ENCODE peak calls at places on chromosomes 11 and 22, in six cellular contexts. K is heart right ventricle, W is MM.1S, O is adrenal gland, N is colonic mucosa, D is fibroblast of pulmonary artery. C is an unnamed sample.

GRCh38 chr22:38947321-38948112 is 9.9 kb upstream of the APOBEC3A start:
- DNase-seq in K (no peak), W (no peak), O (no peak), N (no peak), D (no peak), C (no peak)

GRCh38 chr11:85977751-85978160 is 91.1 kb downstream of the PICALM start:
- DNase-seq in K (no peak), W (no peak), O (no peak), N (no peak), D (no peak), C (peak)

GRCh38 chr22:16953206-16954059 is 54.6 kb downstream of the GAB4 start:
- DNase-seq in K (no peak), W (no peak), O (no peak), N (no peak), D (no peak), C (no peak)

GRCh38 chr11:124867700-124868099 is 2.5 kb downstream of the ROBO3 start:
- DNase-seq in K (no peak), W (peak), O (no peak), N (no peak), D (peak), C (peak)

GRCh38 chr22:33781396-33781795 is 138.9 kb downstream of the LARGE1 start:
- DNase-seq in K (peak), W (no peak), O (no peak), N (no peak), D (peak), C (peak)

GRCh38 chr11:75485742-75486141 is 40.0 kb downstream of the GDPD5 start:
- DNase-seq in K (no peak), W (no peak), O (no peak), N (no peak), D (no peak), C (no peak)

GRCh38 chr11:20274031-20274430 is 89.5 kb upstream of the HTATIP2 start:
- DNase-seq in K (no peak), W (peak), O (no peak), N (no peak), D (no peak), C (no peak)

GRCh38 chr11:132785878-132786277 is 746.4 kb downstream of the OPCML start:
- DNase-seq in K (no peak), W (no peak), O (no peak), N (no peak), D (no peak), C (no peak)

GRCh38 chr11:2269601-2270321 is 627 bp downstream of the ASCL2 start:
- DNase-seq in K (peak), W (no peak), O (no peak), N (peak), D (peak), C (peak)

GRCh38 chr11:95994340-95994728 is 70.4 kb upstream of the MTMR2 start:
- DNase-seq in K (no peak), W (no peak), O (no peak), N (no peak), D (no peak), C (no peak)

GRCh38 chr11:118912742-118913410 is 12.8 kb downstream of the BCL9L start:
- DNase-seq in K (no peak), W (no peak), O (peak), N (peak), D (no peak), C (no peak)

DNA sequence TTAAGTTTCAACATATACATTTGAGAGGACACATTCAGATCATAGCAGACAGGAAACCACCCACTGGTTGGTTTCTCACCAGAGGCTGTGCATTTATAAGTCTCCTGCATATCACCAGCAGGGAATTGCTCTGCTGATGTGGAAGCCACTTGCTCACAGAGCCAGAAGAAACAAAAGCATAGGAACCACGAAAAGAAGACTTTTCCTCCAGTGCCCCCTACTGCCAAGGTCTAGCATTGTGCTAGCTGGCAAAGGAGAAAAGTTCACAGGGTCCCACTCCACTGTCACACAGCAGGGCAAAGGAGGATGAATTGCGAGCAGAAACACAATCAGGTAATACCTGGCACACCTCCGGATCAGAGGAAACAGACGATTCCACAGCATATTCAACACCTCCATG is 28.9 kb upstream of the ISX start:
- DNase-seq in K (no peak), W (peak), O (no peak), N (no peak), D (no peak), C (no peak)
- TF ChIP-seq CTCF in K (no peak), W (peak), O (no peak), N (no peak), D (no peak), C (no peak)

DNA sequence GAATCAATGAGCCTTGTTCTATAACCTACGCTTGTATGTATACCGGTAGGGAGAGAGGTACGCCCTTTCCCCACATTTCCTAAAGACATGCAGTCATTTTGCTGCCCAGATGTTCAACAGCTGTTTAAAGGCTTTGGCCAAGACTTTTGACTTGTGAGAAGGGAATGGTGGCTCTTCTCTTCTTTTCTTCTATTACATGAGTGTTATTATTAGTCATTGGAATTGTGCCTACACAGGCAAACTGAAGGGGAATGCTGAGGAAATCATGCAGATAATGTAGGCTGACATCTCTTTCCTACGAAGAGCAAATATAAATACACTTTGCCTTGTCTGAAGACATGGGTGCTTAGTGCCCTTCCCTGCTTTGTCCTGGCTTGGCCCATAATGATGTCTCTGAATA is 194.3 kb upstream of the NARS2 start:
- DNase-seq in K (no peak), W (no peak), O (no peak), N (no peak), D (no peak), C (no peak)
- TF ChIP-seq CTCF in K (no peak), W (no peak), O (no peak), N (no peak), D (no peak), C (no peak)

GRCh38 chr22:23826510-23827350 is 12.1 kb downstream of the DERL3 start:
- DNase-seq in K (no peak), W (no peak), O (no peak), N (no peak), D (no peak), C (peak)
- TF ChIP-seq CTCF in K (no peak), W (no peak), O (no peak), N (no peak), D (no peak), C (no peak)

GRCh38 chr11:111990381-111990780 is 34.8 kb upstream of the DLAT start:
- DNase-seq in K (no peak), W (no peak), O (no peak), N (no peak), D (no peak), C (no peak)

GRCh38 chr11:111986589-111986988 is 38.6 kb upstream of the DLAT start:
- DNase-seq in K (no peak), W (no peak), O (no peak), N (no peak), D (no peak), C (no peak)

GRCh38 chr11:111996129-111996528 is 29.1 kb upstream of the DLAT start:
- DNase-seq in K (no peak), W (no peak), O (no peak), N (no peak), D (no peak), C (no peak)

GRCh38 chr11:111992456-111992855 is 32.8 kb upstream of the DLAT start:
- DNase-seq in K (no peak), W (no peak), O (no peak), N (no peak), D (no peak), C (no peak)
- TF ChIP-seq CTCF in K (no peak), W (no peak), O (no peak), N (no peak), D (no peak), C (no peak)

GRCh38 chr11:120928506-120929062 is 95.3 kb upstream of the TBCEL start:
- DNase-seq in K (no peak), W (no peak), O (no peak), N (no peak), D (no peak), C (no peak)
- TF ChIP-seq CTCF in K (no peak), W (no peak), O (no peak), N (no peak), D (no peak), C (no peak)

GRCh38 chr22:23751441-23751996 is 607 bp upstream of the ZNF70 start:
- DNase-seq in K (peak), W (no peak), O (no peak), N (peak), D (no peak), C (no peak)

GRCh38 chr22:23752090-23752691 is 1.3 kb upstream of the ZNF70 start:
- DNase-seq in K (no peak), W (no peak), O (no peak), N (no peak), D (no peak), C (no peak)

GRCh38 chr22:23749747-23750373 is 1.1 kb downstream of the ZNF70 start:
- DNase-seq in K (no peak), W (no peak), O (no peak), N (no peak), D (peak), C (no peak)

GRCh38 chr22:23750374-23750743 is 553 bp downstream of the ZNF70 start:
- DNase-seq in K (no peak), W (no peak), O (no peak), N (no peak), D (no peak), C (no peak)

GRCh38 chr22:23750744-23751440 is at the start of gene ZNF70:
- DNase-seq in K (peak), W (peak), O (peak), N (peak), D (peak), C (peak)
- TF ChIP-seq CTCF in K (no peak), W (peak), O (no peak), N (no peak), D (no peak), C (peak)

C was measured in fibroblast of villous mesenchyme.